ENCODE peak calls at places on chromosomes 5 and 9, in nine cellular contexts. O is HCT116, D is PC-3, A is PC-9, C is OCI-LY7, X is MM.1S, Q is hepatocyte, P is SK-N-SH, V is GM23338. E is an unnamed sample.

GRCh38 chr5:142697846-142698245 is 12.0 kb upstream of the FGF1 start:
- DNase-seq in O (no peak), D (peak; percentile 49), A (no peak), C (no peak), X (no peak), Q (no peak), P (no peak), V (no peak), E (peak; percentile 55)

GRCh38 chr5:133952729-133953567 is 15.5 kb downstream of the C5orf15 start:
- DNase-seq in O (no peak), D (no peak), A (no peak), C (no peak), X (no peak), Q (no peak), P (no peak), V (no peak), E (peak; percentile 96)

GRCh38 chr5:10499066-10499465 is 57.4 kb downstream of the ROPN1L start:
- DNase-seq in O (no peak), D (no peak), A (no peak), C (no peak), X (no peak), Q (no peak), P (no peak), V (no peak), E (no peak)

GRCh38 chr9:127700594-127701255 is 6.1 kb upstream of the CFAP157 start:
- DNase-seq in O (no peak), D (no peak), A (peak; percentile 37), C (no peak), X (no peak), Q (no peak), P (no peak), V (no peak), E (no peak)

GRCh38 chr9:102975246-102975645 is 19.9 kb upstream of the CYLC2 start:
- DNase-seq in O (no peak), D (no peak), A (no peak), C (no peak), X (no peak), Q (no peak), P (no peak), V (no peak), E (no peak)

GRCh38 chr9:77014597-77015263 is 4.7 kb upstream of the FOXB2 start:
- DNase-seq in O (no peak), D (no peak), A (no peak), C (no peak), X (no peak), Q (no peak), P (no peak), V (peak; percentile 71), E (peak; percentile 26)

GRCh38 chr5:1316588-1316902 is 21.7 kb upstream of the TERT start:
- DNase-seq in O (no peak), D (no peak), A (no peak), C (no peak), X (no peak), Q (no peak), P (no peak), V (no peak), E (no peak)

GRCh38 chr5:6598351-6598900 is 34.4 kb downstream of the NSUN2 start:
- DNase-seq in O (no peak), D (no peak), A (no peak), C (no peak), X (no peak), Q (no peak), P (no peak), V (no peak), E (peak; percentile 70)

GRCh38 chr5:122295138-122295537 is 16.9 kb upstream of the SNCAIP start:
- DNase-seq in O (peak; percentile 18), D (peak; percentile 23), A (no peak), C (peak; percentile 20), X (peak; percentile 58), Q (no peak), P (peak; percentile 13), V (peak; percentile 88), E (peak; percentile 16)

GRCh38 chr5:124760608-124761390 is 14.4 kb upstream of the ZNF608 start:
- DNase-seq in O (no peak), D (no peak), A (no peak), C (no peak), X (no peak), Q (no peak), P (no peak), V (no peak), E (no peak)

GRCh38 chr5:138743506-138743905 is 9.7 kb upstream of the CTNNA1 start:
- DNase-seq in O (no peak), D (no peak), A (no peak), C (no peak), X (no peak), Q (no peak), P (no peak), V (no peak), E (no peak)

GRCh38 chr9:136578915-136579637 is 33.2 kb upstream of the NOTCH1 start:
- DNase-seq in O (peak; percentile 50), D (peak; percentile 11), A (no peak), C (peak; percentile 21), X (no peak), Q (no peak), P (peak; percentile 59), V (no peak), E (peak; percentile 26)

GRCh38 chr9:112125961-112126388 is 49.1 kb downstream of the SUSD1 start:
- DNase-seq in O (no peak), D (peak; percentile 43), A (peak; percentile 77), C (no peak), X (no peak), Q (no peak), P (no peak), V (no peak), E (no peak)

GRCh38 chr5:124527220-124527991 is 219.0 kb downstream of the ZNF608 start:
- DNase-seq in O (no peak), D (peak; percentile 64), A (peak; percentile 46), C (no peak), X (no peak), Q (peak; percentile 74), P (no peak), V (no peak), E (peak; percentile 37)

GRCh38 chr5:117615226-117615625 is 1040.6 kb upstream of the SEMA6A start:
- DNase-seq in O (no peak), D (no peak), A (no peak), C (no peak), X (no peak), Q (no peak), P (no peak), V (no peak), E (no peak)

GRCh38 chr9:89744730-89745129 is 139.9 kb downstream of the GADD45G start:
- DNase-seq in O (no peak), D (peak; percentile 23), A (no peak), C (peak; percentile 42), X (no peak), Q (no peak), P (no peak), V (no peak), E (no peak)

GRCh38 chr9:93250185-93250584 is 66.2 kb downstream of the WNK2 start:
- DNase-seq in O (no peak), D (no peak), A (no peak), C (no peak), X (no peak), Q (no peak), P (no peak), V (no peak), E (no peak)

GRCh38 chr5:35754481-35754880 is 102.2 kb upstream of the IL7R start:
- DNase-seq in O (no peak), D (no peak), A (no peak), C (no peak), X (no peak), Q (no peak), P (no peak), V (peak; percentile 83), E (no peak)

GRCh38 chr5:174916227-174916626 is 191.8 kb downstream of the MSX2 start:
- DNase-seq in O (no peak), D (no peak), A (no peak), C (no peak), X (no peak), Q (no peak), P (no peak), V (peak; percentile 35), E (no peak)
- H2AFZ ChIP-seq in O (no peak overlapping the region), D (no peak overlapping the region), A (no peak overlapping the region), C (no peak overlapping the region), X (no peak overlapping the region), Q (no peak overlapping the region), P (no peak overlapping the region), V (peak overlapping the region; percentile 23), E (no peak overlapping the region)

GRCh38 chr9:84374516-84374915 is 34.0 kb upstream of the SLC28A3 start:
- DNase-seq in O (no peak), D (no peak), A (no peak), C (no peak), X (no peak), Q (no peak), P (no peak), V (no peak), E (peak; percentile 36)

GRCh38 chr9:84371737-84372136 is 31.2 kb upstream of the SLC28A3 start:
- DNase-seq in O (no peak), D (peak; percentile 70), A (peak; percentile 72), C (no peak), X (no peak), Q (peak; percentile 54), P (no peak), V (no peak), E (peak; percentile 97)

GRCh38 chr9:84366683-84367082 is 26.1 kb upstream of the SLC28A3 start:
- DNase-seq in O (no peak), D (no peak), A (no peak), C (no peak), X (no peak), Q (no peak), P (no peak), V (no peak), E (no peak)

GRCh38 chr9:84373975-84374374 is 33.4 kb upstream of the SLC28A3 start:
- DNase-seq in O (no peak), D (no peak), A (no peak), C (no peak), X (no peak), Q (no peak), P (no peak), V (no peak), E (no peak)

DNA sequence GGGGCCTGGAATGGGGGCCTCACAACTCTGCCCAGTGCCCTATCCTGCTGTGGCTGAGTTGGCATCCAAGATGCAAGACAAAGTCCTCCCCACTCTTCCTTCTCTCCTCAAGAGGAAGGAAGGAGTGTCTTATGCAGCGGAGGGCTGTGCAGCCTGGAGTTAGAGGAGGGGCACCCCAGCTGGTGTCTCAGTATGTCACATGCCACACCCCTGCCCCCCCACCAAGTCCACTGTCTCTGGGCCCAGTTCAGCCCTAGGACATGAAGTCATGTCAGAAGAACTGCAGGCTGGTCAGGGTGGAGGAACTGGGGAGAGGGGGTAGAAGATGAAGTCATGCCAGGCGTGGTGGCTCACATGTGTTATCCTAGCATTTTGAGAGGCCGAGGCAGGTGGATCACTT is 28.0 kb upstream of the SLC28A3 start:
- DNase-seq in O (no peak), D (no peak), A (no peak), C (no peak), X (no peak), Q (no peak), P (no peak), V (no peak), E (no peak)
- H3K9me2 ChIP-seq in O (no peaks in the 10 kb centered on the region), D (no peaks in the 10 kb centered on the region), A (no peaks in the 10 kb centered on the region), C (no peaks in the 10 kb centered on the region), X (no peaks in the 10 kb centered on the region), Q (no peaks in the 10 kb centered on the region), P (no peaks in the 10 kb centered on the region), V (no peaks in the 10 kb centered on the region), E (peaks cover 8% of the 10 kb centered on the region)

GRCh38 chr9:130579738-130580463 is 524 bp downstream of the FUBP3 start:
- DNase-seq in O (no peak), D (no peak), A (no peak), C (peak; percentile 22), X (peak; percentile 8), Q (no peak), P (no peak), V (peak; percentile 36), E (peak; percentile 50)
- H2AFZ ChIP-seq in O (no peak overlapping the region), D (peak overlapping the region; percentile 92), A (peak overlapping the region; percentile 73), C (peak overlapping the region; percentile 86), X (peak overlapping the region; percentile 59), Q (peak overlapping the region; percentile 25), P (peak overlapping the region; percentile 54), V (peak overlapping the region; percentile 38), E (peak overlapping the region; percentile 74)

GRCh38 chr5:150590979-150591411 is 49.5 kb upstream of the SYNPO start:
- DNase-seq in O (no peak), D (no peak), A (no peak), C (no peak), X (no peak), Q (peak; percentile 65), P (peak; percentile 69), V (peak; percentile 54), E (no peak)
- H3K9me2 ChIP-seq in O (no peaks in the 10 kb centered on the region), D (no peaks in the 10 kb centered on the region), A (no peaks in the 10 kb centered on the region), C (no peaks in the 10 kb centered on the region), X (no peaks in the 10 kb centered on the region), Q (no peaks in the 10 kb centered on the region), P (no peaks in the 10 kb centered on the region), V (no peaks in the 10 kb centered on the region), E (no peaks in the 10 kb centered on the region)